ENCODE peak calls at places on chromosomes 11 and 22, in four cellular contexts. D, C, I and E are unnamed samples. For H3K4me1, the result is how much of the 10 kb centered on the place peaks cover.

GRCh38 chr11:121394785-121395184 is 57.3 kb upstream of the SORL1 start:
- DNase-seq in I (no peak), D (no peak), C (no peak), E (no peak)

GRCh38 chr11:133900176-133901105 is 55.1 kb upstream of the SPATA19 start:
- DNase-seq in I (peak), C (peak), D (no peak), E (no peak)

GRCh38 chr22:41022470-41023298 is 69.7 kb upstream of the EP300 start:
- DNase-seq in I (peak), D (peak), C (peak), E (peak)

GRCh38 chr11:109046284-109046992 is 375.6 kb upstream of the C11orf87 start:
- DNase-seq in D (no peak), C (no peak), I (no peak), E (no peak)

GRCh38 chr11:116807601-116808261 is 15.4 kb downstream of the APOA4 start:
- DNase-seq in C (peak), D (no peak), I (no peak), E (no peak)

GRCh38 chr11:113179181-113179701 is 135.1 kb upstream of the TTC12 start:
- DNase-seq in D (no peak), I (no peak), C (peak), E (no peak)

GRCh38 chr11:80900265-80900664 is 1459.4 kb upstream of the TENM4 start:
- DNase-seq in C (no peak), I (no peak), D (no peak), E (no peak)

GRCh38 chr22:21714059-21714770 is 21.4 kb downstream of the YPEL1 start:
- DNase-seq in D (no peak), I (no peak), C (no peak), E (no peak)

GRCh38 chr22:17009640-17010291 is 1.7 kb upstream of the GAB4 start:
- DNase-seq in C (peak), D (no peak), I (no peak), E (no peak)

GRCh38 chr22:39215430-39216142 is 29.2 kb downstream of the PDGFB start:
- DNase-seq in C (peak), D (no peak), I (no peak), E (peak)

GRCh38 chr11:20530942-20531703 is 68.3 kb upstream of the SLC6A5 start:
- DNase-seq in C (no peak), D (no peak), I (no peak), E (no peak)

GRCh38 chr11:69775163-69775755 is at the start of gene FGF4:
- DNase-seq in C (peak), I (no peak), D (no peak), E (no peak)

GRCh38 chr11:117443269-117444186 is 115.9 kb downstream of the CEP164 start:
- DNase-seq in I (no peak), C (peak), D (peak), E (peak)

GRCh38 chr11:19370100-19370861 is 129.5 kb upstream of the E2F8 start:
- DNase-seq in I (no peak), D (no peak), C (no peak), E (no peak)

GRCh38 chr11:70934999-70935768 is 317.2 kb downstream of the SHANK2 start:
- DNase-seq in I (no peak), D (no peak), C (no peak), E (peak)

GRCh38 chr11:134030853-134031252 is 38.0 kb upstream of the JAM3 start:
- DNase-seq in D (no peak), C (peak), I (no peak), E (no peak)

GRCh38 chr22:31530816-31531180 is 34.5 kb downstream of the SFI1 start:
- DNase-seq in D (no peak), C (no peak), I (no peak), E (no peak)

GRCh38 chr22:24146190-24146616 is 35.1 kb upstream of the SUSD2 start:
- DNase-seq in I (no peak), D (peak), C (peak), E (peak)

GRCh38 chr11:61315260-61315659 is 17.6 kb downstream of the DDB1 start:
- DNase-seq in C (no peak), I (no peak), D (no peak), E (no peak)

GRCh38 chr11:47413908-47414684 is 5.7 kb downstream of the SLC39A13 start:
- DNase-seq in I (no peak), D (no peak), C (no peak), E (peak)

GRCh38 chr11:56353991-56354390 is at the start of gene OR8J1:
- DNase-seq in D (no peak), C (no peak), I (no peak), E (no peak)

GRCh38 chr11:109309153-109309552 is 112.8 kb upstream of the C11orf87 start:
- DNase-seq in I (no peak), D (no peak), C (no peak), E (no peak)

GRCh38 chr11:73838443-73839122 is 38.1 kb downstream of the COA4 start:
- DNase-seq in C (peak), I (no peak), D (no peak), E (no peak)

GRCh38 chr11:45429719-45430118 is 143.6 kb upstream of the SYT13 start:
- DNase-seq in C (no peak), I (no peak), D (no peak), E (no peak)

GRCh38 chr11:12249590-12250260 is 127.6 kb upstream of the PARVA start:
- DNase-seq in C (no peak), I (no peak), D (peak), E (no peak)

GRCh38 chr11:62399172-62399867 is 19.5 kb upstream of the SCGB1A1 start:
- DNase-seq in D (no peak), C (no peak), I (no peak), E (no peak)

DNA sequence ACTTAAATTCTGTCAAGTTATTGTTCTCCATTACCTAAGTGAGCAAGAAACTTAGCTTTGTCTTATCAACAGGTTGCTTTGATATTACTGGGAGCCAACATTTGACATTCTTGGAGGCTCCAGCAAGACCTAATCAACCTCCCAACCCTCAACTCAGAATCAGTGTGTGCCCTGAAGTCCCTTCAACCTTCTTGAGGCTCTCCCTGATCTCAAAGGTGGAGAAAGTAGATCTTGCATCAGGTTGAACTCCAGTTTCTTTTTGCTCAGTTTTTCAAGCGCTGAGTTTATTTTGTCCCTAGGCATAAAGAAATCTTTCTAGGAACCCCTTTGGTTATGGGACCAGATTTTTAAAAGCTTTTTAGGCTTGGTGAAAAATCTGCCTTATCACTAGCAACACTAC is 1.4 kb downstream of the FAM111A start:
- DNase-seq in I (no peak), C (no peak), D (no peak), E (no peak)
- H3K4me1 ChIP-seq in I (under half), C (under half), D (under half), E (under half)

GRCh38 chr11:35786188-35786587 is 123.6 kb downstream of the TRIM44 start:
- DNase-seq in C (no peak), I (no peak), D (no peak), E (no peak)
- H3K4me1 ChIP-seq in C (under half), I (under half), D (under half), E (under half)

DNA sequence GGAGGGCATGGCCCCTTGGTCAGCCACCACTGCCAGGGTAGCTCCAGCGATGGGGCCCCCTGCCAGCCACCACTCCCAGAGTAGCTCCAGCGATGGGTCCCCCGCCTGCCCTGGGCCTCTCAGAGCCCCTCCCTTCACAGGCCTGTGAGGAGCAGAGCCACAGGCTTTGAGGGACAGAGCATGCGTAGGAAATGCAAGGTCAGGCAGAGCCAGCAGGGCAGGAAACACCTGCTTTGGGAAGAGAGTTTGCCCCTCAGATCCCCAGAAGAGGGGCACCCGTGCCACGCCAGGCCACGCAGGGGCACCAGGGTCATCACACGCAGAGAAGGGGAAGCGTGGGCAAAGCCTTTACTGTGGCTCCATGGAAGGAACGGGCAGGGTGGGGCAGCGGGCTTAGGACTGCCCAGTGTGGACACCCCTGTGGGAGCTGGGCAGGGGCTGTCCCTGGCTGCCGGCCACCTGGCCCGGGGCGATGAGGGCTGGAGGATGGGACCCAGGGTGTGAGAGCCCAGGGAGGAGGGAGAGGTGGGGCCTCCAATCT is 477.8 kb downstream of the BRD1 start:
- DNase-seq in C (peak), I (no peak), D (no peak), E (peak)
- H3K4me1 ChIP-seq in C (under half), I (under half), D (under half), E (under half)

DNA sequence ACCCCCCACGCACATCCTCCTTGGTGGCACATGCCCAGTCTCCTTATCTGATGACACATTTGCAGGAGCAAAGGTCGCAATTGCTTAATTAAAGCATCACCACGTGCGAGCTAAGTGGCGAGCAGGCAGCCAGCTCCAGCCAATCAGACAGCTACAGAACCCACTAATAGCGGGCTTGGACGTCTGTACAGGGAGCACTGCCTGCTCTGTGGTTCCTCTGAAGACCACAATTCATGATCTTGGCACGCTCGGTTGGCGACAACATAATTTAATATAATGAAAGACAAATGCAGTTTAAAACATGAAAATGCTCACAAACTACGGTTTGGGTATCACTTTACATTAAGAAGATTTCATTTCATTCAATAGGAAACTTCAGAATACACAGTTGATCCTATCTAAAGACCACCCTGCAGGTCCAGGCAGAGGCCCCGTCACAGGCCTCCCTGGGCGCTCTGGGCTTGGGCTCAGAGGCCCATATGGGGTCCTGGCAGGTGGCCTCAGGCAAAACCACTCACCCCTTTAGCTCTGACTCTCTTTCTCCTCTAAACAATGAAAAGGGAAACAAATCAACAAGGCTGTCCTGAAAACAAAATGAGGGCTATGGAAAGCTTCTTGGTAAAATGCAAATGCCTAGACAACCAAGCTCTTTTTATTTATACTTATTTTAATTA is 10.4 kb downstream of the PACSIN2 start:
- DNase-seq in I (peak), D (peak), C (no peak), E (no peak)
- H3K4me1 ChIP-seq in I (under half), D (half or more), C (under half), E (under half)

GRCh38 chr22:49953680-49954344 is 6.8 kb upstream of the PIM3 start:
- DNase-seq in C (no peak), I (no peak), D (no peak), E (peak)
- H3K4me1 ChIP-seq in C (under half), I (under half), D (under half), E (under half)

DNA sequence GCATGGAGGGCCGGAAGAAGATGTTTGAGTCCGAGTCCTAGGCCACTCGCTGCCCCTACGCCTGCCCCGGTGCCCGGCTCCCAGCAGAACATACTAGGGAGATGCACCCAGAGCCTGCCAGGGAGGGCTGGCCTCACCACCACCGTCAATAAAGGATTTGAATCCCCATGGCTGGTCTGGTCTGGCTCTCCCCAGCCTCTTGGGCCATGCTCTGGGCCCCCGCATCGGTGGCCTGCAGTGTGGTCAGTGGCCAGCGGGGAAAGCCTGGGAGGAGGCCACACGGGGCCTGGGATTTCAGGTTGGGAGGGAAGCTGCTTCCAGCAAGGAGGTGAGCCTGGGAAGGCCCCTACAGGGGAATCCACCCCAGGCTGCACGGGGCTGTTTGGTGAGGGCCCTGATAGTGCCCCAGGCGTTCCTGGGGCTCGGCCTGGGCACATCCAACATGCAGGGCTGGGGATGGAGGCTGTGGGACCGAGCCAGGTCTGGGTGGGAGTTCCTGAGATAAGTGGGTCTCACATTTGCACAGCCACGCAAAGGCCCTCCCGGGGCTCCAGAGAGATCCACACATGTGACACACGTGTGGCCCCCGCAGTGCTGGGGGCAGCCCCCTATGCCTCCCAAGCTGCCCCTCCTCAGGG is 2.8 kb downstream of the TNNI2 start:
- DNase-seq in C (no peak), I (no peak), D (no peak), E (peak)
- H3K4me1 ChIP-seq in C (under half), I (under half), D (under half), E (under half)

GRCh38 chr11:119608781-119609180 is 120.2 kb downstream of the NECTIN1 start:
- DNase-seq in C (no peak), I (no peak), D (no peak), E (no peak)

GRCh38 chr11:119607726-119608125 is 121.3 kb downstream of the NECTIN1 start:
- DNase-seq in C (no peak), D (no peak), I (no peak), E (no peak)

GRCh38 chr11:119602745-119603373 is 126.1 kb downstream of the NECTIN1 start:
- DNase-seq in I (no peak), C (peak), D (no peak), E (no peak)

GRCh38 chr11:119608201-119608600 is 120.8 kb downstream of the NECTIN1 start:
- DNase-seq in C (no peak), D (no peak), I (no peak), E (no peak)

DNA sequence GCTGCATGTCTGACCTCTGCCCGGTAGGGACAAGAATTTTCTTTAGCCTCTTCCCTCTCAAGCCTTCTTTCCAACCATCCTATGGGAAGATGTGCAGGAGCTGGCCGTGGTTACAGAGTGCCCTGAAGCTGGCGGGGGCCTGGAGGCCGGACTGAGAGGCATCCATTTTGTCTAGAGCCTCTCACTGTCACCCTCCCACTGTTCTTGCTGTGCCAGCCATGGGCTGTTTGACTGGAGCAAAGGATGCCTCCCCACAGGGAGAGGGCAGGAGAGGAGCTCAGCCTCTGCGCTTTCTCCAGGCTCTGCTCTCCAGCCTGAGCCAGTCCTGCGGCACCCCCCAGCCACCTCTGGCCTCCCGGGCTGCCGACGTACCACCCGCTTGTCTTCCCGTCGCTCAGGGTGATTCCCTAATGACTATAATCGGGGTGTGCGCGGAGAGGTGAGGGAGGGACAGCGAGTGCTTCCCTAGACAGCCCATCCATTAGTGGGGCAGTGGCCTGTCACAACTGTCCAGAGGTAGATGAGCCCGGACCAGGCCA is 123.8 kb downstream of the NECTIN1 start:
- DNase-seq in I (no peak), C (no peak), D (no peak), E (no peak)
- H3K4me1 ChIP-seq in I (under half), C (under half), D (under half), E (under half)